ENCODE peak calls at places on chromosomes 2 and 18, in ten cellular contexts. L is breast epithelium, Y is fibroblast of lung, D is IMR-90, Q is HL-60, O is astrocyte, J is Peyer's patch, U is thyroid gland, P is heart right ventricle, A is upper lobe of left lung. S is an unnamed sample.

GRCh38 chr2:201938151-201938815 is 95.4 kb upstream of the FZD7 start:
- DNase-seq in Q (no peak), L (no peak), O (peak; percentile 94), P (no peak), U (no peak), Y (no peak), D (peak; percentile 63), J (no peak), A (no peak), S (no peak)

GRCh38 chr18:45171575-45172225 is 443.6 kb upstream of the SLC14A2 start:
- DNase-seq in D (no peak), Y (no peak), U (no peak), A (no peak), Q (no peak), O (peak; percentile 67), P (no peak), J (no peak), L (no peak), S (peak; percentile 19)

GRCh38 chr18:49638891-49639557 is 77.2 kb downstream of the LIPG start:
- DNase-seq in A (no peak), U (no peak), P (no peak), Y (no peak), J (no peak), L (no peak), Q (no peak), O (no peak), D (no peak), S (no peak)

GRCh38 chr2:127638361-127639110 is 7.4 kb upstream of the GPR17 start:
- DNase-seq in P (no peak), A (peak; percentile 68), Y (no peak), Q (no peak), O (no peak), D (no peak), L (no peak), J (no peak), U (no peak), S (peak; percentile 30)

GRCh38 chr2:118310878-118311442 is 222.7 kb downstream of the INSIG2 start:
- DNase-seq in A (no peak), Q (no peak), J (no peak), U (no peak), Y (peak; percentile 3), D (no peak), P (no peak), L (no peak), O (no peak), S (peak; percentile 59)

GRCh38 chr2:205834776-205835175 is 152.5 kb downstream of the NRP2 start:
- DNase-seq in L (no peak), P (peak; percentile 5), Y (no peak), Q (no peak), U (no peak), D (peak; percentile 3), A (no peak), O (no peak), J (no peak), S (no peak)

GRCh38 chr2:43021791-43022500 is 204.5 kb downstream of the ZFP36L2 start:
- DNase-seq in Q (no peak), U (no peak), P (no peak), L (no peak), J (peak; percentile 75), A (no peak), D (no peak), Y (no peak), O (no peak), S (peak; percentile 46)

GRCh38 chr2:149235837-149236236 is 94.5 kb upstream of the LYPD6 start:
- DNase-seq in J (no peak), Q (no peak), O (no peak), D (no peak), U (no peak), P (no peak), L (no peak), Y (no peak), A (no peak), S (no peak)

GRCh38 chr18:34884456-34884855 is 156.8 kb upstream of the MAPRE2 start:
- DNase-seq in A (no peak), Q (no peak), O (no peak), D (no peak), J (no peak), Y (no peak), U (peak; percentile 72), L (no peak), P (no peak), S (no peak)

GRCh38 chr18:34886162-34886561 is 155.1 kb upstream of the MAPRE2 start:
- DNase-seq in A (no peak), P (no peak), L (no peak), D (no peak), U (no peak), Q (no peak), O (no peak), Y (no peak), J (no peak), S (no peak)

GRCh38 chr18:34880403-34880802 is 160.8 kb upstream of the MAPRE2 start:
- DNase-seq in L (no peak), P (no peak), Q (no peak), J (no peak), A (no peak), U (peak; percentile 36), Y (no peak), O (no peak), D (no peak), S (no peak)

DNA sequence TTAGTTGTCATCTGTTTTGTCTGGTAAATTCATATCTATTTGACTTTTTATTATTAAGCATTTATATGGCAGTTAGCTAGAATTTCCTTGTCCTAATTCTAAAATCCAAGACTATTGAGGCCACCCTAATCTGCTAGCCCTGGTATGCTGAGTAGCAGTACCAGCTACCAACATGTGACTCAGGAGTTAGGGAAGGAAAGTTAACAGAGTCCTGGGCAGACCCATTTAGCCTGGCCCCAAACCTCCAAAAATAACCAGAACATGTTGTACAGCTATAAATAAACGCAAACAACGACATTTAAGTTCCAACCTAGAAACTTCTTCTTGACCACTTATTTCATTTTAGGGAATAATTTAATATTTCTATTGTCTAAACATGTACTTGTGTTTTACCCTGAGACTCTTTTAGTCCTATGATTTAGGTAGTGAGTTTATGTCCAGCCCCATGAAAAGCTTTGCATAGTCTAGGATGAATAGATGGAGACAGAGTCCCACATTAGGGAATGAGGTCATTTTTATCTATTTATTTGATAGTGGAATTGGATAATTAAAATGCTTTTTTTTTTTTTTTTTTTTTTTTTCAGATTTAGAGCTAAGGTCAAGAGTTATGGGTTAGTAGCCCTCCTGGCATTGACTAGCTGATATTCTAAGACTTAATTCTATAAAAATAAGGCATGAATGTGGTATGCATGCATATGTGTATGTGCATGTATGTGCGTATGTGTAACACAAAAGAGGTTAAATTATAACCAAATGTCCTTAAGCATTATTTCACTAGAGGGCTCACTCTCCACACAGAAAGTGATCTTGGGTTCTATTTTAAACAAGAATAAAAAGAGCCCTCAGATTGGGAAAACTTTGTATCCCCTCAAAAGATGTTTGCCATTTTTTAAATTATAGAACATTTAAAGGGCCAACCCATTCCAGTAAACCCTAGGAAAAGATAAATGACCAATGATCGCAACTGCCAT is 160.0 kb upstream of the MAPRE2 start:
- DNase-seq in J (no peak), Y (peak; percentile 61), Q (no peak), A (no peak), O (no peak), P (no peak), L (no peak), U (no peak), D (peak; percentile 43), S (no peak)
- TF ChIP-seq CTCF in J (peak; percentile 51), Y (no peak), Q (no peak), A (no peak), O (peak; percentile 16), P (peak; percentile 28), L (no peak), U (no peak), D (peak; percentile 54), S (peak; percentile 42)

GRCh38 chr2:217893440-217893839 is 109.4 kb downstream of the TNS1 start:
- DNase-seq in A (no peak), Q (no peak), Y (no peak), U (no peak), D (no peak), O (no peak), P (no peak), L (no peak), J (no peak), S (no peak)

GRCh38 chr2:217887841-217888665 is 114.7 kb downstream of the TNS1 start:
- DNase-seq in Q (no peak), L (no peak), J (peak; percentile 42), A (peak; percentile 62), Y (peak; percentile 34), D (peak; percentile 21), U (no peak), O (peak; percentile 41), P (peak; percentile 85), S (no peak)

GRCh38 chr2:217889656-217890055 is 113.1 kb downstream of the TNS1 start:
- DNase-seq in Y (no peak), A (no peak), D (no peak), J (no peak), L (no peak), U (no peak), P (no peak), Q (no peak), O (no peak), S (no peak)

GRCh38 chr2:217892560-217892959 is 110.2 kb downstream of the TNS1 start:
- DNase-seq in Q (no peak), J (no peak), P (no peak), O (no peak), A (no peak), L (no peak), U (no peak), D (no peak), Y (no peak), S (no peak)

DNA sequence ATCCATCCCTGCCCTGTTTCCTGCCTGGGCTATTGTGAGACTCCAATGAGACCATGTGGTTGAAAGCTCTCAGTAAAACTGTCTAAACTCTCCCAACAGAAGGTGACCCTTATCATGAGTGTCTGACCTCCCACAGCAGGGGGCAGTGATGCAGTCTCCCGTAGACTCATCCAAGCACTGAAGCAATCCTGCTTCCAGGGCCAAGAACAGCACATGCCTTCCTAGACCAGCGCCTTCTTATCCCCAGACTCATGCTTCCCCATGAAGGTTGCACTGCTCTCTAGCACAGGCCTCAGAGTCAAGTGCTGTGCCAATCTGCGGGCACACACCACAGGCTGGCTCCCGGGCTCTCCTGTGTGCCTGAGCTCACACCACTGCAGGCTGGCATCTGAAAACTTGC is 112.3 kb downstream of the TNS1 start:
- DNase-seq in P (no peak), O (peak; percentile 76), Q (no peak), D (peak; percentile 93), L (no peak), U (peak; percentile 88), Y (peak; percentile 83), A (no peak), J (no peak), S (peak; percentile 82)
- H3K27ac ChIP-seq in P (peak overlapping the region; percentile 81), O (peak overlapping the region; percentile 74), Q (no peak overlapping the region), D (no peak overlapping the region), L (no peak overlapping the region), U (peak overlapping the region; percentile 50), Y (peak overlapping the region; percentile 34), A (peak overlapping the region; percentile 82), J (no peak overlapping the region), S (peak overlapping the region; percentile 68)

GRCh38 chr18:73528066-73528465 is 619.6 kb downstream of the FBXO15 start:
- DNase-seq in P (no peak), D (no peak), J (no peak), A (no peak), O (no peak), L (no peak), Q (no peak), U (no peak), Y (no peak), S (no peak)

GRCh38 chr18:73535189-73535588 is 612.4 kb downstream of the FBXO15 start:
- DNase-seq in L (no peak), O (no peak), P (no peak), J (no peak), Q (no peak), A (no peak), Y (no peak), D (no peak), U (no peak), S (no peak)

GRCh38 chr18:73531601-73532000 is 616.0 kb downstream of the FBXO15 start:
- DNase-seq in J (no peak), A (no peak), Q (no peak), Y (no peak), O (no peak), L (no peak), D (no peak), P (no peak), U (no peak), S (no peak)
- H3K4me3 ChIP-seq in J (no peak overlapping the region), A (no peak overlapping the region), Q (no peak overlapping the region), Y (no peak overlapping the region), O (no peak overlapping the region), L (no peak overlapping the region), D (no peak overlapping the region), P (no peak overlapping the region), U (no peak overlapping the region), S (no peak overlapping the region)

DNA sequence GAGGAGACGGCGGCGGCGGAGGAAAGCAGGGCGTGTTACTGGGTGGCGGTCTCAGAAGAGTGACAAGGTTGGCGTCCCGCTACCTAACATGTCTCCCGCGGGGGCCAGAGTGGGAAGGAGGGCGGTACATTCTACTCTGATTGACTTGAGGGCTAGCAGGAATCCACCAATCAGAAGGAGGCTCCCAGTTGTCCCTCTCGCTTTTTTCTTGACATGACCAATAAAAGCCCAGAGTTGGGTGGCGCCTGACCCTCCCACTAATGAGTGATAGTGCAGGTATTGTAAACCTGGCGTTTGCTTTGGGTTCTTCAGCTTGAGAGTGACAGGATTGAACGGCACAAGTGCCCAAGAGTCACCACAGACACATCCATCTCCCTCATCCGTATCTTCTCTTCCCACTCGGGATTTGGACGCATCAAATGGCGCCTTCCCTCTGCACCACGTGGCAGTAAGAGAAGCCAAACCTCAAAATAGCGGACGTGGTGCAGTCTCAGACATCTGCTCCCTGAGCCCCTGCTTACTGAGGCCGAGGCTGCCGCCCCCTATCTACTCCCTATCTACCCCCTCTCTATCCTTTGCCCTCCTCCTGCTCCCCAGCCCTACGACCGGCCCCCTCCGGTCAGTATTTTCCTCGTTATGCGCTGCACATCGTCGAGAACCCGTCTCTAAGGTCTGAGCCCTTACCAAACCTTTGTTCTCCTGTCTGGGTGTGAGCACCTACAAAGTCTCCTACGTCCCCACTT is 746 bp upstream of the FAM161A start:
- DNase-seq in P (peak; percentile 91), Q (peak; percentile 91), A (peak; percentile 94), O (peak; percentile 93), L (peak; percentile 86), Y (peak; percentile 98), U (peak; percentile 94), D (peak; percentile 97), J (peak; percentile 80), S (peak; percentile 90)
- TF ChIP-seq CTCF in P (no peak), Q (no peak), A (no peak), O (no peak), L (no peak), Y (no peak), U (no peak), D (no peak), J (peak; percentile 27), S (no peak)

S was measured in psoas muscle.